ENCODE peak calls at places on chromosomes 7 and 10, in four cellular contexts. H is right lobe of liver, R is GM04504, Z is tibial artery. C is an unnamed sample.

GRCh38 chr10:121771957-121772356 is 155.9 kb downstream of the ATE1 start:
- DNase-seq in H (no peak), R (peak; percentile 33), Z (no peak), C (no peak)

GRCh38 chr7:73725703-73726466 is 6.4 kb upstream of the STX1A start:
- DNase-seq in H (peak; percentile 93), R (no peak), Z (peak; percentile 90), C (no peak)

GRCh38 chr10:111100198-111100597 is 23.4 kb downstream of the ADRA2A start:
- DNase-seq in H (no peak), R (no peak), Z (no peak), C (no peak)

GRCh38 chr7:815284-816216 is 16.7 kb upstream of the SUN1 start:
- DNase-seq in H (no peak), R (no peak), Z (no peak), C (no peak)

GRCh38 chr7:1028775-1029636 is 15.3 kb upstream of the GPR146 start:
- DNase-seq in H (peak; percentile 82), R (peak; percentile 87), Z (peak; percentile 93), C (peak; percentile 70)

GRCh38 chr10:35259769-35260397 is 76.4 kb upstream of the CCNY start:
- DNase-seq in H (no peak), R (peak; percentile 79), Z (no peak), C (peak; percentile 36)

GRCh38 chr7:98917331-98917730 is 39.0 kb downstream of the TRRAP start:
- DNase-seq in H (no peak), R (no peak), Z (no peak), C (no peak)

GRCh38 chr10:62763155-62763554 is 41.4 kb upstream of the ADO start:
- DNase-seq in H (no peak), R (no peak), Z (no peak), C (no peak)

GRCh38 chr10:17134737-17135260 is 5.2 kb upstream of the CUBN start:
- DNase-seq in H (no peak), R (no peak), Z (no peak), C (no peak)

GRCh38 chr10:16777473-16778370 is 39.5 kb downstream of the RSU1 start:
- DNase-seq in H (no peak), R (peak; percentile 17), Z (no peak), C (no peak)

GRCh38 chr10:75922435-75922834 is 491.0 kb downstream of the LRMDA start:
- DNase-seq in H (no peak), R (no peak), Z (no peak), C (no peak)

GRCh38 chr10:90805211-90805610 is 52.6 kb downstream of the HTR7 start:
- DNase-seq in H (no peak), R (no peak), Z (no peak), C (no peak)

GRCh38 chr7:124752310-124752709 is 13.3 kb downstream of the GPR37 start:
- DNase-seq in H (no peak), R (no peak), Z (no peak), C (no peak)

C was measured in smooth muscle cell of the brain vasculature.